ENCODE peak calls at places on chromosomes 1 and 21, in four cellular contexts. One of them, this sample, is unnamed. For H3K9me3, the result is how much of the 10 kb centered on the place peaks cover.

GRCh38 chr21:15772654-15773053 is 42.9 kb downstream of the USP25 start:
- DNase-seq in spleen: no peak
- DNase-seq in heart right ventricle: no peak
- DNase-seq in thoracic aorta: no peak
- DNase-seq in this sample: no peak

GRCh38 chr1:72371259-72372035 is 89.1 kb upstream of the NEGR1 start:
- DNase-seq in heart right ventricle: no peak
- DNase-seq in spleen: no peak
- DNase-seq in thoracic aorta: no peak
- DNase-seq in this sample: no peak

GRCh38 chr1:209769171-209769904 is 13.5 kb downstream of the TRAF3IP3 start:
- DNase-seq in thoracic aorta: peak
- DNase-seq in spleen: peak
- DNase-seq in heart right ventricle: peak
- DNase-seq in this sample: peak

GRCh38 chr1:107198581-107198980 is 57.7 kb downstream of the NTNG1 start:
- DNase-seq in spleen: no peak
- DNase-seq in heart right ventricle: no peak
- DNase-seq in thoracic aorta: no peak
- DNase-seq in this sample: no peak

GRCh38 chr1:225834417-225835329 is 24.7 kb downstream of the EPHX1 start:
- DNase-seq in spleen: peak
- DNase-seq in thoracic aorta: no peak
- DNase-seq in heart right ventricle: peak
- DNase-seq in this sample: no peak

GRCh38 chr1:6207075-6207885 is 1.4 kb downstream of the RNF207 start:
- DNase-seq in heart right ventricle: peak
- DNase-seq in spleen: no peak
- DNase-seq in thoracic aorta: no peak
- DNase-seq in this sample: no peak

GRCh38 chr21:43972850-43973633 is 39.1 kb upstream of the TRAPPC10 start:
- DNase-seq in heart right ventricle: no peak
- DNase-seq in spleen: no peak
- DNase-seq in thoracic aorta: no peak
- DNase-seq in this sample: no peak

GRCh38 chr1:90114521-90115141 is 119.7 kb downstream of the ZNF326 start:
- DNase-seq in thoracic aorta: no peak
- DNase-seq in heart right ventricle: no peak
- DNase-seq in spleen: no peak
- DNase-seq in this sample: no peak

GRCh38 chr1:167263784-167264464 is 43.2 kb downstream of the POU2F1 start:
- DNase-seq in spleen: no peak
- DNase-seq in thoracic aorta: no peak
- DNase-seq in heart right ventricle: no peak
- DNase-seq in this sample: no peak

GRCh38 chr1:26768755-26769154 is 19.0 kb upstream of the PIGV start:
- DNase-seq in spleen: no peak
- DNase-seq in heart right ventricle: no peak
- DNase-seq in thoracic aorta: no peak
- DNase-seq in this sample: no peak

GRCh38 chr1:188228623-188229022 is 1399.9 kb downstream of the PLA2G4A start:
- DNase-seq in heart right ventricle: no peak
- DNase-seq in thoracic aorta: no peak
- DNase-seq in spleen: no peak
- DNase-seq in this sample: no peak

GRCh38 chr1:15111597-15111996 is 42.0 kb upstream of the TMEM51 start:
- DNase-seq in thoracic aorta: no peak
- DNase-seq in spleen: no peak
- DNase-seq in heart right ventricle: no peak
- DNase-seq in this sample: no peak

GRCh38 chr1:15014521-15014920 is 139.0 kb upstream of the TMEM51 start:
- DNase-seq in thoracic aorta: no peak
- DNase-seq in heart right ventricle: no peak
- DNase-seq in spleen: no peak
- DNase-seq in this sample: no peak

GRCh38 chr1:154943649-154944421 is 7.3 kb upstream of the PMVK start:
- DNase-seq in spleen: no peak
- DNase-seq in heart right ventricle: peak
- DNase-seq in thoracic aorta: no peak
- DNase-seq in this sample: no peak

GRCh38 chr21:41316641-41317392 is at the start of gene FAM3B:
- DNase-seq in heart right ventricle: no peak
- DNase-seq in spleen: no peak
- DNase-seq in thoracic aorta: no peak
- DNase-seq in this sample: no peak

GRCh38 chr1:209456878-209457277 is 126.6 kb upstream of the CAMK1G start:
- DNase-seq in thoracic aorta: no peak
- DNase-seq in heart right ventricle: no peak
- DNase-seq in spleen: no peak
- DNase-seq in this sample: no peak

GRCh38 chr1:23529146-23530088 is 1.6 kb downstream of the E2F2 start:
- DNase-seq in spleen: no peak
- DNase-seq in heart right ventricle: no peak
- DNase-seq in thoracic aorta: no peak
- DNase-seq in this sample: no peak

GRCh38 chr1:111504097-111504496 is 664 bp upstream of the ADORA3 start:
- DNase-seq in heart right ventricle: no peak
- DNase-seq in spleen: no peak
- DNase-seq in thoracic aorta: no peak
- DNase-seq in this sample: no peak

GRCh38 chr1:112390775-112391602 is 5.0 kb upstream of the CTTNBP2NL start:
- DNase-seq in spleen: peak
- DNase-seq in thoracic aorta: peak
- DNase-seq in heart right ventricle: peak
- DNase-seq in this sample: peak

GRCh38 chr1:163320891-163321290 is 863 bp upstream of the NUF2 start:
- DNase-seq in heart right ventricle: no peak
- DNase-seq in thoracic aorta: no peak
- DNase-seq in spleen: no peak
- DNase-seq in this sample: no peak

GRCh38 chr21:44413566-44414290 is 41.6 kb upstream of the LRRC3 start:
- DNase-seq in thoracic aorta: no peak
- DNase-seq in heart right ventricle: no peak
- DNase-seq in spleen: peak
- DNase-seq in this sample: no peak

GRCh38 chr21:25508364-25508763 is 98.9 kb downstream of the MRPL39 start:
- DNase-seq in heart right ventricle: no peak
- DNase-seq in thoracic aorta: no peak
- DNase-seq in spleen: no peak
- DNase-seq in this sample: no peak

GRCh38 chr21:25512095-25513086 is 94.9 kb downstream of the MRPL39 start:
- DNase-seq in thoracic aorta: no peak
- DNase-seq in heart right ventricle: no peak
- DNase-seq in spleen: no peak
- DNase-seq in this sample: no peak

GRCh38 chr21:25507522-25507921 is 99.8 kb downstream of the MRPL39 start:
- DNase-seq in spleen: no peak
- DNase-seq in thoracic aorta: no peak
- DNase-seq in heart right ventricle: no peak
- DNase-seq in this sample: no peak

GRCh38 chr21:25506887-25507286 is 100.4 kb downstream of the MRPL39 start:
- DNase-seq in heart right ventricle: no peak
- DNase-seq in thoracic aorta: no peak
- DNase-seq in spleen: no peak
- DNase-seq in this sample: no peak

GRCh38 chr21:25509862-25510261 is 97.4 kb downstream of the MRPL39 start:
- DNase-seq in thoracic aorta: no peak
- DNase-seq in heart right ventricle: no peak
- DNase-seq in spleen: no peak
- DNase-seq in this sample: no peak
- H3K9me3 ChIP-seq in thoracic aorta: under half
- H3K9me3 ChIP-seq in heart right ventricle: under half
- H3K9me3 ChIP-seq in spleen: under half
- H3K9me3 ChIP-seq in this sample: under half

GRCh38 chr1:247047702-247048101 is 30.9 kb downstream of the ZNF670 start:
- DNase-seq in heart right ventricle: no peak
- DNase-seq in thoracic aorta: no peak
- DNase-seq in spleen: no peak
- DNase-seq in this sample: no peak

GRCh38 chr1:247037483-247038320 is 29.8 kb upstream of the ZNF695 start:
- DNase-seq in thoracic aorta: no peak
- DNase-seq in spleen: no peak
- DNase-seq in heart right ventricle: no peak
- DNase-seq in this sample: no peak

GRCh38 chr1:247047260-247047659 is 31.4 kb downstream of the ZNF670 start:
- DNase-seq in heart right ventricle: no peak
- DNase-seq in spleen: no peak
- DNase-seq in thoracic aorta: no peak
- DNase-seq in this sample: no peak

DNA sequence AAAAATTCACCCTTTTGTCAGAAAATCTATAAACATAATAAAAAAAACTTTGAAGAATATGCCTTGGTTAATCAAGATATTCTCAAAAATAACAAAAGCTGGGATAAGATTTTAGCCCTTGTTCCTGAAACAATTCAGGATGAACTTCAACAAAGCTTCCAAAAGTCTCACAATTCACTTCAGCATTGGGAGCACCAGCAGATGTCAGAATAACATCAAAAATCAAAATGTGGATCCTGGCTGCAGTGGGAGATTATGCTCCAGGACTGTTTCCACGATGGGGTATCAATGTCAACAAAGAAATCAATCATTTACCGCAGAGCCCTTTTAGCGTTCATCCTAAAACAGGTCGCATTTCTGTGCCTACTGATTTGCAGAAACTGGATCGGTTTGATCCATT is 35.2 kb downstream of the ZNF670 start:
- DNase-seq in heart right ventricle: no peak
- DNase-seq in thoracic aorta: no peak
- DNase-seq in spleen: no peak
- DNase-seq in this sample: no peak
- H3K9me3 ChIP-seq in heart right ventricle: under half
- H3K9me3 ChIP-seq in thoracic aorta: under half
- H3K9me3 ChIP-seq in spleen: half or more
- H3K9me3 ChIP-seq in this sample: under half

GRCh38 chr21:30227633-30228404 is 11.9 kb upstream of the CLDN8 start:
- DNase-seq in thoracic aorta: no peak
- DNase-seq in heart right ventricle: no peak
- DNase-seq in spleen: no peak
- DNase-seq in this sample: no peak
- H3K9me3 ChIP-seq in thoracic aorta: under half
- H3K9me3 ChIP-seq in heart right ventricle: under half
- H3K9me3 ChIP-seq in spleen: under half
- H3K9me3 ChIP-seq in this sample: under half

DNA sequence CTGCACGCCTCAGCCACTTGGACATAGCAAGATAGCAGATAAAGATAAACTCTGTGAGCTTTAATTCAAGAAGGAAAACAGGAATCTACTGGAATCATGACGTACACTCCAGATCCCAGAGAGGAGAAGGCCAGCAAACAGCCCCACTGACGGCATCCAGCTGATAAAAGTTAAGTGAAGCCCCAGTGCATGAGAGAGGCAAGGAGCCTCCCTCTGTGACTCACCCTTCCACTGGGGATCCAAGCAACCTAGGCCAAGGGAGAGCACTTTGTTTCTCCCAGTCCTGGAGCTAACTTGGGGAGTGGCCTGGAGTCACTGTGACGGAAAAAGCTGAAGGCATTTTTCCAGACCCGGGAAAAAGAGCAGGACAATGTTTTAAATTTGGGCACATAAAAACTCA is 270.0 kb downstream of the AKT3 start:
- DNase-seq in spleen: no peak
- DNase-seq in thoracic aorta: no peak
- DNase-seq in heart right ventricle: no peak
- DNase-seq in this sample: no peak
- H3K9me3 ChIP-seq in spleen: under half
- H3K9me3 ChIP-seq in thoracic aorta: under half
- H3K9me3 ChIP-seq in heart right ventricle: under half
- H3K9me3 ChIP-seq in this sample: under half

GRCh38 chr1:13597166-13597565 is 13.5 kb downstream of the PDPN start:
- DNase-seq in thoracic aorta: no peak
- DNase-seq in spleen: no peak
- DNase-seq in heart right ventricle: no peak
- DNase-seq in this sample: no peak

GRCh38 chr1:13588946-13589345 is 5.3 kb downstream of the PDPN start:
- DNase-seq in thoracic aorta: no peak
- DNase-seq in heart right ventricle: no peak
- DNase-seq in spleen: no peak
- DNase-seq in this sample: no peak

GRCh38 chr1:13590486-13590885 is 6.9 kb downstream of the PDPN start:
- DNase-seq in heart right ventricle: no peak
- DNase-seq in thoracic aorta: no peak
- DNase-seq in spleen: no peak
- DNase-seq in this sample: no peak

GRCh38 chr1:13589403-13589802 is 5.8 kb downstream of the PDPN start:
- DNase-seq in spleen: no peak
- DNase-seq in thoracic aorta: no peak
- DNase-seq in heart right ventricle: no peak
- DNase-seq in this sample: no peak

GRCh38 chr1:13593511-13594131 is 10.0 kb downstream of the PDPN start:
- DNase-seq in thoracic aorta: no peak
- DNase-seq in spleen: no peak
- DNase-seq in heart right ventricle: no peak
- DNase-seq in this sample: no peak
- H3K9me3 ChIP-seq in thoracic aorta: under half
- H3K9me3 ChIP-seq in spleen: under half
- H3K9me3 ChIP-seq in heart right ventricle: under half
- H3K9me3 ChIP-seq in this sample: under half

This sample was measured in T-helper 17 cell.